ENCODE peak calls at places on chromosomes 5 and 9, in ten cellular contexts. C, I, R, E, O, B, K, D, F and A are unnamed samples.
A peak's percentile ranks its signal among the peaks of the same experiment; 100 is the strongest.

GRCh38 chr9:17280350-17281012 is 145.6 kb downstream of the CNTLN start:
- DNase-seq in O (no peak), C (peak; percentile 3), E (no peak), I (peak; percentile 60), K (no peak), F (no peak), R (peak; percentile 37), D (no peak), B (no peak), A (no peak)

GRCh38 chr9:33690156-33690908 is 105.0 kb upstream of the PRSS3 start:
- DNase-seq in E (no peak), K (no peak), C (no peak), O (no peak), I (no peak), F (no peak), D (no peak), R (no peak), B (no peak), A (no peak)

GRCh38 chr9:95150903-95151302 is 166.6 kb downstream of the FANCC start:
- DNase-seq in E (no peak), R (no peak), I (no peak), O (no peak), F (no peak), B (no peak), K (no peak), D (no peak), C (no peak), A (no peak)

GRCh38 chr5:73447234-73448071 is 1.1 kb downstream of the FOXD1 start:
- DNase-seq in C (peak; percentile 74), O (peak; percentile 59), F (no peak), E (peak; percentile 58), D (peak; percentile 64), R (peak; percentile 74), K (no peak), B (no peak), I (peak; percentile 72), A (no peak)

GRCh38 chr9:6305954-6306563 is 22.1 kb upstream of the TPD52L3 start:
- DNase-seq in E (peak; percentile 5), K (no peak), F (peak; percentile 38), R (peak; percentile 44), I (peak; percentile 54), B (no peak), D (peak; percentile 36), O (no peak), C (peak; percentile 62), A (no peak)

GRCh38 chr9:132144708-132145365 is 17.0 kb upstream of the NTNG2 start:
- DNase-seq in O (no peak), I (no peak), D (peak; percentile 63), B (no peak), K (no peak), R (peak; percentile 16), E (no peak), C (peak; percentile 73), F (no peak), A (no peak)

GRCh38 chr5:172903790-172904189 is 55.4 kb upstream of the RPL26L1 start:
- DNase-seq in E (no peak), F (no peak), O (no peak), I (peak; percentile 97), R (peak; percentile 94), D (no peak), K (peak; percentile 95), B (no peak), C (peak; percentile 97), A (no peak)

GRCh38 chr5:95863383-95863757 is 40.8 kb upstream of the GLRX start:
- DNase-seq in R (no peak), B (no peak), O (no peak), K (no peak), D (no peak), E (no peak), I (peak; percentile 79), C (no peak), F (peak; percentile 63), A (no peak)

GRCh38 chr5:180639743-180640300 is 9.6 kb downstream of the FLT4 start:
- DNase-seq in B (no peak), C (no peak), F (no peak), R (no peak), K (no peak), E (no peak), D (no peak), O (no peak), I (no peak), A (peak; percentile 16)

GRCh38 chr5:150486402-150487198 is 21.3 kb upstream of the NDST1 start:
- DNase-seq in O (peak; percentile 76), D (peak; percentile 38), I (peak; percentile 68), C (peak; percentile 65), B (no peak), K (no peak), R (peak; percentile 69), E (peak; percentile 54), F (peak; percentile 67), A (peak; percentile 52)

GRCh38 chr5:57410374-57411320 is 72.0 kb downstream of the ACTBL2 start:
- DNase-seq in D (no peak), F (no peak), I (no peak), E (no peak), R (no peak), B (no peak), C (peak; percentile 15), O (no peak), K (no peak), A (no peak)

GRCh38 chr5:4984461-4984860 is 155.7 kb upstream of the ADAMTS16 start:
- DNase-seq in O (no peak), F (peak; percentile 41), C (no peak), R (no peak), E (no peak), B (no peak), I (no peak), D (no peak), K (no peak), A (no peak)

GRCh38 chr9:124480621-124480981 is 26.6 kb downstream of the NR5A1 start:
- DNase-seq in R (peak; percentile 6), E (no peak), C (peak; percentile 58), O (no peak), F (no peak), K (no peak), D (peak; percentile 10), B (no peak), I (peak; percentile 44), A (peak; percentile 93)

GRCh38 chr9:136019681-136020060 is 58.5 kb upstream of the UBAC1 start:
- DNase-seq in K (no peak), B (no peak), D (no peak), C (no peak), O (peak; percentile 11), R (no peak), E (no peak), I (no peak), F (no peak), A (no peak)

GRCh38 chr5:153632748-153633290 is 142.3 kb downstream of the GRIA1 start:
- DNase-seq in F (no peak), B (no peak), R (no peak), D (no peak), I (peak; percentile 77), E (no peak), C (peak; percentile 47), O (no peak), K (no peak), A (no peak)

GRCh38 chr9:97502984-97503861 is 1.8 kb downstream of the TMOD1 start:
- DNase-seq in F (no peak), B (no peak), O (no peak), D (no peak), E (no peak), I (no peak), K (no peak), C (no peak), R (no peak), A (no peak)

GRCh38 chr9:6869081-6869948 is 111.5 kb downstream of the KDM4C start:
- DNase-seq in D (no peak), F (no peak), R (peak; percentile 50), I (peak; percentile 11), O (no peak), B (no peak), C (no peak), K (no peak), E (no peak), A (no peak)

GRCh38 chr9:134067904-134068741 is at the start of gene BRD3:
- DNase-seq in F (peak; percentile 88), I (peak; percentile 96), O (peak; percentile 83), D (peak; percentile 90), K (peak; percentile 26), B (peak; percentile 75), R (peak; percentile 87), E (peak; percentile 86), C (peak; percentile 92), A (peak; percentile 87)

GRCh38 chr5:155943516-155944407 is 383.2 kb upstream of the SGCD start:
- DNase-seq in K (no peak), E (peak; percentile 18), D (peak; percentile 47), F (peak; percentile 53), C (peak; percentile 3), I (peak; percentile 46), R (peak; percentile 13), B (no peak), O (no peak), A (peak; percentile 6)

GRCh38 chr9:36939214-36939613 is 94.9 kb downstream of the PAX5 start:
- DNase-seq in D (no peak), E (no peak), C (no peak), R (no peak), K (no peak), I (no peak), B (no peak), O (no peak), F (no peak), A (no peak)

GRCh38 chr9:11933926-11934325 is 759.3 kb upstream of the TYRP1 start:
- DNase-seq in D (no peak), E (no peak), I (peak; percentile 85), R (peak; percentile 84), C (no peak), K (no peak), F (no peak), O (no peak), B (no peak), A (no peak)